ENCODE peak calls at places on chromosomes 6 and 20, in eight cellular contexts. One of them, this sample, is unnamed.

GRCh38 chr20:3209023-3209945 is at the start of gene ITPA:
- DNase-seq in suprapubic skin: no peak
- DNase-seq in right atrium auricular region: no peak
- DNase-seq in kidney epithelial cell: no peak
- DNase-seq in astrocyte of the spinal cord: peak
- DNase-seq in lower leg skin: peak
- DNase-seq in WERI-Rb-1: peak
- DNase-seq in neural progenitor cell: peak
- DNase-seq in this sample: peak

GRCh38 chr20:4689224-4689623 is 32.5 kb upstream of the PRND start:
- DNase-seq in suprapubic skin: peak
- DNase-seq in right atrium auricular region: no peak
- DNase-seq in kidney epithelial cell: no peak
- DNase-seq in astrocyte of the spinal cord: no peak
- DNase-seq in lower leg skin: no peak
- DNase-seq in WERI-Rb-1: peak
- DNase-seq in neural progenitor cell: no peak
- DNase-seq in this sample: no peak

GRCh38 chr6:135163440-135163738 is 17.7 kb upstream of the MYB start:
- DNase-seq in suprapubic skin: no peak
- DNase-seq in right atrium auricular region: no peak
- DNase-seq in kidney epithelial cell: no peak
- DNase-seq in astrocyte of the spinal cord: no peak
- DNase-seq in lower leg skin: no peak
- DNase-seq in WERI-Rb-1: no peak
- DNase-seq in neural progenitor cell: no peak
- DNase-seq in this sample: peak

GRCh38 chr6:3119040-3119723 is 671 bp downstream of the BPHL start:
- DNase-seq in suprapubic skin: no peak
- DNase-seq in right atrium auricular region: no peak
- DNase-seq in kidney epithelial cell: no peak
- DNase-seq in astrocyte of the spinal cord: peak
- DNase-seq in lower leg skin: peak
- DNase-seq in WERI-Rb-1: no peak
- DNase-seq in neural progenitor cell: no peak
- DNase-seq in this sample: no peak

GRCh38 chr6:110951986-110952794 is 6.3 kb upstream of the GTF3C6 start:
- DNase-seq in suprapubic skin: no peak
- DNase-seq in right atrium auricular region: no peak
- DNase-seq in kidney epithelial cell: peak
- DNase-seq in astrocyte of the spinal cord: peak
- DNase-seq in lower leg skin: no peak
- DNase-seq in WERI-Rb-1: no peak
- DNase-seq in neural progenitor cell: no peak
- DNase-seq in this sample: no peak

GRCh38 chr6:132354517-132355167 is 46.6 kb downstream of the MOXD1 start:
- DNase-seq in suprapubic skin: no peak
- DNase-seq in right atrium auricular region: no peak
- DNase-seq in kidney epithelial cell: no peak
- DNase-seq in astrocyte of the spinal cord: no peak
- DNase-seq in lower leg skin: peak
- DNase-seq in WERI-Rb-1: no peak
- DNase-seq in neural progenitor cell: no peak
- DNase-seq in this sample: no peak

GRCh38 chr6:157440162-157440561 is 59.2 kb downstream of the ZDHHC14 start:
- DNase-seq in suprapubic skin: no peak
- DNase-seq in right atrium auricular region: no peak
- DNase-seq in kidney epithelial cell: no peak
- DNase-seq in astrocyte of the spinal cord: no peak
- DNase-seq in lower leg skin: no peak
- DNase-seq in WERI-Rb-1: no peak
- DNase-seq in neural progenitor cell: no peak
- DNase-seq in this sample: no peak

GRCh38 chr20:24086121-24086520 is 97.5 kb upstream of the GGTLC1 start:
- DNase-seq in suprapubic skin: no peak
- DNase-seq in right atrium auricular region: no peak
- DNase-seq in kidney epithelial cell: no peak
- DNase-seq in astrocyte of the spinal cord: no peak
- DNase-seq in lower leg skin: no peak
- DNase-seq in WERI-Rb-1: no peak
- DNase-seq in neural progenitor cell: no peak
- DNase-seq in this sample: no peak

GRCh38 chr20:21109144-21109543 is 3.0 kb upstream of the LINC00237 start:
- DNase-seq in suprapubic skin: no peak
- DNase-seq in right atrium auricular region: no peak
- DNase-seq in kidney epithelial cell: no peak
- DNase-seq in astrocyte of the spinal cord: no peak
- DNase-seq in lower leg skin: no peak
- DNase-seq in WERI-Rb-1: no peak
- DNase-seq in neural progenitor cell: no peak
- DNase-seq in this sample: no peak

GRCh38 chr6:78605909-78606446 is 261.4 kb upstream of the IRAK1BP1 start:
- DNase-seq in suprapubic skin: no peak
- DNase-seq in right atrium auricular region: no peak
- DNase-seq in kidney epithelial cell: no peak
- DNase-seq in astrocyte of the spinal cord: peak
- DNase-seq in lower leg skin: no peak
- DNase-seq in WERI-Rb-1: no peak
- DNase-seq in neural progenitor cell: no peak
- DNase-seq in this sample: no peak

GRCh38 chr6:125953502-125953875 is 3.1 kb upstream of the HINT3 start:
- DNase-seq in suprapubic skin: no peak
- DNase-seq in right atrium auricular region: no peak
- DNase-seq in kidney epithelial cell: no peak
- DNase-seq in astrocyte of the spinal cord: no peak
- DNase-seq in lower leg skin: no peak
- DNase-seq in WERI-Rb-1: peak
- DNase-seq in neural progenitor cell: peak
- DNase-seq in this sample: no peak

GRCh38 chr20:9235518-9235917 is 166.6 kb downstream of the PLCB4 start:
- DNase-seq in suprapubic skin: no peak
- DNase-seq in right atrium auricular region: no peak
- DNase-seq in kidney epithelial cell: peak
- DNase-seq in astrocyte of the spinal cord: peak
- DNase-seq in lower leg skin: no peak
- DNase-seq in WERI-Rb-1: no peak
- DNase-seq in neural progenitor cell: no peak
- DNase-seq in this sample: no peak

GRCh38 chr6:129701721-129702455 is 8.1 kb downstream of the ARHGAP18 start:
- DNase-seq in suprapubic skin: no peak
- DNase-seq in right atrium auricular region: no peak
- DNase-seq in kidney epithelial cell: no peak
- DNase-seq in astrocyte of the spinal cord: no peak
- DNase-seq in lower leg skin: no peak
- DNase-seq in WERI-Rb-1: no peak
- DNase-seq in neural progenitor cell: no peak
- DNase-seq in this sample: no peak

GRCh38 chr20:9179867-9180266 is 111.0 kb downstream of the PLCB4 start:
- DNase-seq in suprapubic skin: no peak
- DNase-seq in right atrium auricular region: no peak
- DNase-seq in kidney epithelial cell: no peak
- DNase-seq in astrocyte of the spinal cord: no peak
- DNase-seq in lower leg skin: no peak
- DNase-seq in WERI-Rb-1: no peak
- DNase-seq in neural progenitor cell: no peak
- DNase-seq in this sample: no peak

GRCh38 chr6:47484616-47485015 is 7.0 kb downstream of the CD2AP start:
- DNase-seq in suprapubic skin: no peak
- DNase-seq in right atrium auricular region: no peak
- DNase-seq in kidney epithelial cell: peak
- DNase-seq in astrocyte of the spinal cord: peak
- DNase-seq in lower leg skin: no peak
- DNase-seq in WERI-Rb-1: no peak
- DNase-seq in neural progenitor cell: no peak
- DNase-seq in this sample: no peak

GRCh38 chr6:21666788-21667681 is 73.5 kb downstream of the SOX4 start:
- DNase-seq in suprapubic skin: no peak
- DNase-seq in right atrium auricular region: no peak
- DNase-seq in kidney epithelial cell: no peak
- DNase-seq in astrocyte of the spinal cord: no peak
- DNase-seq in lower leg skin: no peak
- DNase-seq in WERI-Rb-1: no peak
- DNase-seq in neural progenitor cell: peak
- DNase-seq in this sample: no peak

GRCh38 chr6:26183237-26183580 is 96.0 kb downstream of the HFE start:
- DNase-seq in suprapubic skin: no peak
- DNase-seq in right atrium auricular region: no peak
- DNase-seq in kidney epithelial cell: no peak
- DNase-seq in astrocyte of the spinal cord: no peak
- DNase-seq in lower leg skin: peak
- DNase-seq in WERI-Rb-1: no peak
- DNase-seq in neural progenitor cell: no peak
- DNase-seq in this sample: no peak

GRCh38 chr6:109083657-109084056 is 11.0 kb downstream of the SESN1 start:
- DNase-seq in suprapubic skin: no peak
- DNase-seq in right atrium auricular region: no peak
- DNase-seq in kidney epithelial cell: no peak
- DNase-seq in astrocyte of the spinal cord: no peak
- DNase-seq in lower leg skin: no peak
- DNase-seq in WERI-Rb-1: no peak
- DNase-seq in neural progenitor cell: no peak
- DNase-seq in this sample: no peak

GRCh38 chr6:74967821-74968220 is 238.0 kb downstream of the COL12A1 start:
- DNase-seq in suprapubic skin: no peak
- DNase-seq in right atrium auricular region: no peak
- DNase-seq in kidney epithelial cell: no peak
- DNase-seq in astrocyte of the spinal cord: no peak
- DNase-seq in lower leg skin: no peak
- DNase-seq in WERI-Rb-1: no peak
- DNase-seq in neural progenitor cell: no peak
- DNase-seq in this sample: no peak

GRCh38 chr20:61387204-61387958 is 135.3 kb downstream of the CDH4 start:
- DNase-seq in suprapubic skin: no peak
- DNase-seq in right atrium auricular region: no peak
- DNase-seq in kidney epithelial cell: no peak
- DNase-seq in astrocyte of the spinal cord: peak
- DNase-seq in lower leg skin: no peak
- DNase-seq in WERI-Rb-1: no peak
- DNase-seq in neural progenitor cell: peak
- DNase-seq in this sample: no peak

GRCh38 chr6:141463237-141463977 is 669.3 kb upstream of the GJE1 start:
- DNase-seq in suprapubic skin: no peak
- DNase-seq in right atrium auricular region: no peak
- DNase-seq in kidney epithelial cell: no peak
- DNase-seq in astrocyte of the spinal cord: peak
- DNase-seq in lower leg skin: no peak
- DNase-seq in WERI-Rb-1: no peak
- DNase-seq in neural progenitor cell: no peak
- DNase-seq in this sample: peak

DNA sequence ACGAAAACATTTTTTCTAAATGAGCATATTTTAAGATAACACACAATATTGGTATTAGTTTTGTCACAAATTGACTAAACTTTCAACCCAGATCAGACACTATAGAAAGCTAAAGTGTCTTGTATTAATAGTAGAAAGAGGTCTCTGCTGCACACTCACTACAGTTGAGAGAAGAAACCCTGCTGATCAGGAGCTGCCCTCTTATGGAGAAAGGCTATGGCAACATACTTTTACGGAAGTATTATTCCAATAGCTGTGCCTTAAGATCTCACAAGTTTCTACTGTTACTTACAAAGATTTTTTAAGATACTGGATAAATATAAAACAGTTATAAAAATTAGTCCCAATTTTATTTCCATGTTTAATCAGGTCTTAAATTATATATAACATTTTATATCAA is 155.7 kb downstream of the RIMS1 start:
- DNase-seq in suprapubic skin: no peak
- DNase-seq in right atrium auricular region: no peak
- DNase-seq in kidney epithelial cell: no peak
- DNase-seq in astrocyte of the spinal cord: no peak
- DNase-seq in lower leg skin: no peak
- DNase-seq in WERI-Rb-1: peak
- DNase-seq in neural progenitor cell: peak
- DNase-seq in this sample: no peak
- TF ChIP-seq CTCF in suprapubic skin: no peak
- TF ChIP-seq CTCF in right atrium auricular region: no peak
- TF ChIP-seq CTCF in kidney epithelial cell: peak
- TF ChIP-seq CTCF in astrocyte of the spinal cord: peak
- TF ChIP-seq CTCF in lower leg skin: no peak
- TF ChIP-seq CTCF in WERI-Rb-1: peak
- TF ChIP-seq CTCF in neural progenitor cell: peak
- TF ChIP-seq CTCF in this sample: peak

GRCh38 chr6:40778918-40779317 is 191.8 kb upstream of the LRFN2 start:
- DNase-seq in suprapubic skin: no peak
- DNase-seq in right atrium auricular region: no peak
- DNase-seq in kidney epithelial cell: no peak
- DNase-seq in astrocyte of the spinal cord: no peak
- DNase-seq in lower leg skin: no peak
- DNase-seq in WERI-Rb-1: no peak
- DNase-seq in neural progenitor cell: no peak
- DNase-seq in this sample: no peak
- TF ChIP-seq CTCF in suprapubic skin: no peak
- TF ChIP-seq CTCF in right atrium auricular region: no peak
- TF ChIP-seq CTCF in kidney epithelial cell: no peak
- TF ChIP-seq CTCF in astrocyte of the spinal cord: no peak
- TF ChIP-seq CTCF in lower leg skin: no peak
- TF ChIP-seq CTCF in WERI-Rb-1: no peak
- TF ChIP-seq CTCF in neural progenitor cell: no peak
- TF ChIP-seq CTCF in this sample: no peak

GRCh38 chr6:136927313-136927712 is 5.2 kb downstream of the SLC35D3 start:
- DNase-seq in suprapubic skin: no peak
- DNase-seq in right atrium auricular region: no peak
- DNase-seq in kidney epithelial cell: no peak
- DNase-seq in astrocyte of the spinal cord: no peak
- DNase-seq in lower leg skin: no peak
- DNase-seq in WERI-Rb-1: peak
- DNase-seq in neural progenitor cell: peak
- DNase-seq in this sample: peak
- TF ChIP-seq CTCF in suprapubic skin: no peak
- TF ChIP-seq CTCF in right atrium auricular region: peak
- TF ChIP-seq CTCF in kidney epithelial cell: peak
- TF ChIP-seq CTCF in astrocyte of the spinal cord: peak
- TF ChIP-seq CTCF in lower leg skin: no peak
- TF ChIP-seq CTCF in WERI-Rb-1: peak
- TF ChIP-seq CTCF in neural progenitor cell: peak
- TF ChIP-seq CTCF in this sample: peak

DNA sequence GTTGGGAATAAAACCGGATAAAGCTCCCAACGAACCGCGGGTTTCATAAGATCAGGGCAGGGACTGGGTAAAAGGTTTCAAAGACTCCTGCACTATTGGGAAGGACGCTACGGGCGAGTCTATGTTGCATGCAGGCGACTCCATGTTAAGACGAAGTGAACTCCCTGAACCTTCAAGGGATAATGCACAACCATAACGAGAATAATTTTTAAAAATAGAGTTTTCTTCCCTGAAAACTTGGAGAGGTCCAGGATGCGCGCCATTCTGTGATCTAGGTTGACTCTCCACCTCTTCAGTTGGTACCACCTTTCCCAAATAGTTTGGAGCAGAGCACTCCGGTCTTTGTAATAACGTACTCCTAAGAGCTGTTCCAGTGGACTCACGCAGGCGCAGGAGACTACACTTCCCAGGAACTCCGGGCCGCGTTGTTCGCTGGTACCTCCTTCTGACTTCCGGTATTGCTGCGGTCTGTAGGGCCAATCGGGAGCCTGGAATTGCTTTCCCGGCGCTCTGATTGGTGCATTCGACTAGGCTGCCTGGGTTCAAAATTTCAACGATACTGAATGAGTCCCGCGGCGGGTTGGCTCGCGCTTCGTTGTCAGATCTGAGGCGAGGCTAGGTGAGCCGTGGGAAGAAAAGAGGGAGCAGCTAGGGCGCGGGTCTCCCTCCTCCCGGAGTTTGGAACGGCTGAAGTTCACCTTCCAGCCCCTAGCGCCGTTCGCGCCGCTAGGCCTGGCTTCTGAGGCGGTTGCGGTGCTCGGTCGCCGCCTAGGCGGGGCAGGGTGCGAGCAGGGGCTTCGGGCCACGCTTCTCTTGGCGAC is at the start of gene TPX2:
- DNase-seq in suprapubic skin: peak
- DNase-seq in right atrium auricular region: peak
- DNase-seq in kidney epithelial cell: peak
- DNase-seq in astrocyte of the spinal cord: peak
- DNase-seq in lower leg skin: peak
- DNase-seq in WERI-Rb-1: peak
- DNase-seq in neural progenitor cell: peak
- DNase-seq in this sample: peak
- TF ChIP-seq CTCF in suprapubic skin: peak
- TF ChIP-seq CTCF in right atrium auricular region: no peak
- TF ChIP-seq CTCF in kidney epithelial cell: peak
- TF ChIP-seq CTCF in astrocyte of the spinal cord: peak
- TF ChIP-seq CTCF in lower leg skin: no peak
- TF ChIP-seq CTCF in WERI-Rb-1: peak
- TF ChIP-seq CTCF in neural progenitor cell: peak
- TF ChIP-seq CTCF in this sample: no peak